ENCODE peak calls at places on chromosome 4, in six cellular contexts. One of them, this sample, is unnamed.

GRCh38 chr4:33188733-33189132 is 2468.6 kb downstream of the PCDH7 start:
- DNase-seq in anterior cingulate cortex: no peak
- DNase-seq in K562: no peak
- DNase-seq in AG08395: no peak
- DNase-seq in T-helper 9 cell: no peak
- DNase-seq in NCI-H2081: no peak
- DNase-seq in this sample: no peak

GRCh38 chr4:115365185-115365584 is 251.8 kb upstream of the NDST4 start:
- DNase-seq in anterior cingulate cortex: no peak
- DNase-seq in K562: no peak
- DNase-seq in AG08395: no peak
- DNase-seq in T-helper 9 cell: no peak
- DNase-seq in NCI-H2081: no peak
- DNase-seq in this sample: no peak

GRCh38 chr4:113445286-113445685 is 316.3 kb downstream of the CAMK2D start:
- DNase-seq in anterior cingulate cortex: no peak
- DNase-seq in K562: no peak
- DNase-seq in AG08395: peak
- DNase-seq in T-helper 9 cell: no peak
- DNase-seq in NCI-H2081: no peak
- DNase-seq in this sample: no peak

GRCh38 chr4:88090898-88091297 is 67.5 kb downstream of the ABCG2 start:
- DNase-seq in anterior cingulate cortex: no peak
- DNase-seq in K562: no peak
- DNase-seq in AG08395: no peak
- DNase-seq in T-helper 9 cell: no peak
- DNase-seq in NCI-H2081: no peak
- DNase-seq in this sample: no peak

GRCh38 chr4:107665001-107665400 is 55.0 kb downstream of the PAPSS1 start:
- DNase-seq in anterior cingulate cortex: no peak
- DNase-seq in K562: no peak
- DNase-seq in AG08395: peak
- DNase-seq in T-helper 9 cell: no peak
- DNase-seq in NCI-H2081: no peak
- DNase-seq in this sample: no peak

GRCh38 chr4:127604949-127605709 is 27.6 kb upstream of the INTU start:
- DNase-seq in anterior cingulate cortex: no peak
- DNase-seq in K562: peak
- DNase-seq in AG08395: peak
- DNase-seq in T-helper 9 cell: no peak
- DNase-seq in NCI-H2081: peak
- DNase-seq in this sample: peak

GRCh38 chr4:65791807-65792308 is 121.6 kb upstream of the EPHA5 start:
- DNase-seq in anterior cingulate cortex: no peak
- DNase-seq in K562: no peak
- DNase-seq in AG08395: no peak
- DNase-seq in T-helper 9 cell: no peak
- DNase-seq in NCI-H2081: no peak
- DNase-seq in this sample: no peak

GRCh38 chr4:94621491-94622080 is 136.2 kb upstream of the BMPR1B start:
- DNase-seq in anterior cingulate cortex: no peak
- DNase-seq in K562: peak
- DNase-seq in AG08395: peak
- DNase-seq in T-helper 9 cell: no peak
- DNase-seq in NCI-H2081: peak
- DNase-seq in this sample: peak

GRCh38 chr4:174156239-174156826 is 127.1 kb downstream of the FBXO8 start:
- DNase-seq in anterior cingulate cortex: no peak
- DNase-seq in K562: peak
- DNase-seq in AG08395: peak
- DNase-seq in T-helper 9 cell: no peak
- DNase-seq in NCI-H2081: peak
- DNase-seq in this sample: peak

GRCh38 chr4:129561886-129562285 is 465.9 kb downstream of the C4orf33 start:
- DNase-seq in anterior cingulate cortex: no peak
- DNase-seq in K562: no peak
- DNase-seq in AG08395: no peak
- DNase-seq in T-helper 9 cell: no peak
- DNase-seq in NCI-H2081: no peak
- DNase-seq in this sample: no peak

GRCh38 chr4:155666701-155667537 is at the start of gene GUCY1A1:
- DNase-seq in anterior cingulate cortex: peak
- DNase-seq in K562: no peak
- DNase-seq in AG08395: peak
- DNase-seq in T-helper 9 cell: no peak
- DNase-seq in NCI-H2081: peak
- DNase-seq in this sample: no peak